ENCODE peak calls at places on chromosomes 1 and 21, in eight cellular contexts. C is IMR-90; A is activated gamma-delta T cell treated with anti-CD3 and anti-CD28 coated beads, Interleukin-2, amount 50 U/mL, for 16 hours; Z is dorsolateral prefrontal cortex; B is germinal center; R is Panc1; X is activated T-cell treated with anti-CD3 and anti-CD28 coated beads, Interleukin-2, amount 50 U/mL, for 72 hours; G is CD8-positive, alpha-beta T cell. U is an unnamed sample.

GRCh38 chr1:31572323-31573104 is 3.8 kb upstream of the TINAGL1 start:
- DNase-seq in Z (peak; percentile 22), C (peak; percentile 50), R (no peak), B (no peak), G (no peak), X (no peak), A (no peak), U (no peak)

GRCh38 chr1:25083481-25084345 is 148.6 kb downstream of the SYF2 start:
- DNase-seq in B (no peak), Z (no peak), C (no peak), A (no peak), R (no peak), G (no peak), X (no peak), U (no peak)

GRCh38 chr1:41876533-41877445 is 41.9 kb downstream of the HIVEP3 start:
- DNase-seq in C (peak; percentile 58), X (no peak), G (no peak), R (no peak), Z (no peak), A (no peak), B (no peak), U (peak; percentile 35)

GRCh38 chr1:222331340-222331739 is 216.6 kb downstream of the HHIPL2 start:
- DNase-seq in Z (no peak), A (no peak), B (no peak), C (peak; percentile 96), X (no peak), G (no peak), R (no peak), U (peak; percentile 44)

GRCh38 chr21:42654179-42654912 is 925 bp downstream of the PDE9A start:
- DNase-seq in C (no peak), X (peak; percentile 25), Z (no peak), G (peak; percentile 10), B (peak; percentile 74), R (no peak), A (no peak), U (no peak)

GRCh38 chr1:170707116-170707515 is 43.2 kb downstream of the PRRX1 start:
- DNase-seq in A (no peak), C (no peak), Z (no peak), X (no peak), B (no peak), G (no peak), R (no peak), U (no peak)

GRCh38 chr1:155892801-155893200 is 18.3 kb downstream of the RIT1 start:
- DNase-seq in A (no peak), G (no peak), C (peak; percentile 89), Z (no peak), X (no peak), R (peak; percentile 45), B (no peak), U (peak; percentile 85)

GRCh38 chr1:36008546-36009197 is 75.2 kb upstream of the TEKT2 start:
- DNase-seq in Z (no peak), X (no peak), A (no peak), C (peak; percentile 74), R (peak; percentile 39), B (no peak), G (no peak), U (peak; percentile 92)

GRCh38 chr21:15687208-15687607 is 42.6 kb upstream of the USP25 start:
- DNase-seq in C (peak; percentile 74), G (no peak), B (no peak), A (no peak), Z (no peak), X (no peak), R (no peak), U (peak; percentile 63)

GRCh38 chr1:12019858-12020509 is 686 bp downstream of the MIIP start:
- DNase-seq in C (peak; percentile 10), Z (no peak), B (no peak), X (no peak), A (no peak), R (no peak), G (peak; percentile 3), U (peak; percentile 13)

GRCh38 chr1:78411707-78412106 is 79.1 kb upstream of the PTGFR start:
- DNase-seq in B (no peak), X (no peak), C (no peak), G (no peak), A (no peak), Z (no peak), R (no peak), U (no peak)

GRCh38 chr1:247111636-247112478 is 7.7 kb upstream of the ZNF669 start:
- DNase-seq in R (no peak), G (no peak), C (peak; percentile 47), Z (no peak), B (peak; percentile 10), A (no peak), X (no peak), U (peak; percentile 53)

GRCh38 chr1:107963601-107964396 is 1.2 kb downstream of the VAV3 start:
- DNase-seq in X (peak; percentile 52), G (peak; percentile 9), R (no peak), B (peak; percentile 69), C (no peak), A (no peak), Z (no peak), U (peak; percentile 10)

GRCh38 chr1:81478217-81478616 is 322.5 kb upstream of the ADGRL2 start:
- DNase-seq in C (no peak), X (no peak), Z (peak; percentile 36), A (no peak), G (no peak), B (no peak), R (no peak), U (no peak)

GRCh38 chr1:222018051-222018450 is 276.2 kb upstream of the DUSP10 start:
- DNase-seq in R (no peak), X (no peak), Z (no peak), B (no peak), C (no peak), G (no peak), A (no peak), U (no peak)

GRCh38 chr1:22418852-22419480 is 32.7 kb upstream of the ZBTB40 start:
- DNase-seq in C (peak; percentile 59), Z (no peak), R (no peak), A (no peak), B (no peak), X (no peak), G (no peak), U (peak; percentile 49)

GRCh38 chr1:46594068-46594467 is 10.0 kb downstream of the MKNK1 start:
- DNase-seq in R (no peak), X (no peak), A (no peak), Z (no peak), C (no peak), B (no peak), G (no peak), U (no peak)

GRCh38 chr1:155002479-155003226 is at the start of gene ZBTB7B:
- DNase-seq in C (no peak), Z (no peak), X (no peak), B (peak; percentile 52), G (no peak), R (no peak), A (no peak), U (peak; percentile 56)

GRCh38 chr1:200893411-200893901 is 1.2 kb upstream of the INAVA start:
- DNase-seq in B (no peak), Z (no peak), A (no peak), X (no peak), G (no peak), C (no peak), R (no peak), U (no peak)

GRCh38 chr1:33147997-33148314 is 33.9 kb downstream of the TRIM62 start:
- DNase-seq in B (no peak), X (no peak), C (peak; percentile 59), Z (no peak), R (no peak), A (no peak), G (no peak), U (peak; percentile 47)

GRCh38 chr1:183149273-183149672 is 36.8 kb upstream of the LAMC2 start:
- DNase-seq in A (no peak), G (no peak), R (no peak), B (no peak), Z (no peak), X (no peak), C (no peak), U (no peak)

GRCh38 chr1:39788758-39789570 is at the start of gene BMP8B:
- DNase-seq in X (peak; percentile 64), C (no peak), A (peak; percentile 18), Z (peak; percentile 41), G (peak; percentile 21), R (no peak), B (peak; percentile 71), U (peak; percentile 50)

GRCh38 chr21:41616063-41616591 is 108.2 kb upstream of the TMPRSS2 start:
- DNase-seq in R (no peak), B (no peak), Z (no peak), X (no peak), A (no peak), C (peak; percentile 91), G (no peak), U (peak; percentile 97)

GRCh38 chr1:150110066-150110465 is 39.6 kb upstream of the PLEKHO1 start:
- DNase-seq in A (no peak), Z (no peak), B (no peak), G (no peak), R (no peak), X (no peak), C (no peak), U (no peak)

GRCh38 chr1:2019571-2020309 is 595 bp downstream of the GABRD start:
- DNase-seq in B (no peak), A (no peak), C (no peak), Z (no peak), R (no peak), X (no peak), G (no peak), U (no peak)

GRCh38 chr1:200366577-200367253 is 43.1 kb downstream of the ZNF281 start:
- DNase-seq in Z (no peak), R (no peak), B (no peak), X (no peak), C (no peak), A (no peak), G (no peak), U (peak; percentile 42)

GRCh38 chr1:231278100-231278790 is 37.2 kb downstream of the GNPAT start:
- DNase-seq in X (no peak), R (no peak), C (no peak), Z (no peak), G (no peak), B (no peak), A (no peak), U (peak; percentile 36)

GRCh38 chr21:44283953-44284352 is 1.7 kb upstream of the AIRE start:
- DNase-seq in X (no peak), R (no peak), B (no peak), Z (no peak), C (no peak), G (no peak), A (no peak), U (no peak)

GRCh38 chr1:170114916-170115315 is 30.8 kb upstream of the NTMT2 start:
- DNase-seq in R (no peak), C (peak; percentile 51), X (no peak), A (no peak), B (no peak), G (no peak), Z (no peak), U (peak; percentile 35)

GRCh38 chr1:32892368-32893197 is 6.3 kb downstream of the HPCA start:
- DNase-seq in C (no peak), B (peak; percentile 85), G (no peak), Z (peak; percentile 87), A (no peak), X (peak; percentile 66), R (no peak), U (peak; percentile 54)

GRCh38 chr1:69737527-69738176 is 169.9 kb downstream of the LRRC7 start:
- DNase-seq in A (no peak), C (peak; percentile 67), G (no peak), X (no peak), B (no peak), Z (no peak), R (peak; percentile 42), U (peak; percentile 78)

GRCh38 chr1:211812584-211812983 is 18.0 kb downstream of the LPGAT1 start:
- DNase-seq in Z (no peak), G (no peak), B (no peak), C (no peak), X (no peak), R (no peak), A (no peak), U (no peak)

GRCh38 chr1:214493126-214493796 is 58.1 kb downstream of the PTPN14 start:
- DNase-seq in X (no peak), A (no peak), Z (no peak), B (no peak), C (peak; percentile 72), R (no peak), G (no peak), U (peak; percentile 68)

GRCh38 chr1:66624412-66625060 is 90.6 kb downstream of the SGIP1 start:
- DNase-seq in G (no peak), X (peak; percentile 4), R (peak; percentile 43), Z (no peak), A (no peak), C (peak; percentile 77), B (no peak), U (peak; percentile 89)

U was measured in M059J.